ENCODE peak calls at places on chromosomes 11 and 22, in four cellular contexts. X, F, T and B are unnamed samples. For H3K79me2, the result is how much of the 10 kb centered on the place peaks cover.

GRCh38 chr11:57498540-57498939 is 17.0 kb downstream of the SLC43A1 start:
- DNase-seq in X (no peak), T (no peak), F (no peak), B (no peak)

GRCh38 chr11:14500181-14500651 is 605 bp upstream of the COPB1 start:
- DNase-seq in T (peak), F (peak), X (peak), B (peak)

GRCh38 chr11:8049084-8049483 is 31.9 kb upstream of the TUB start:
- DNase-seq in T (no peak), F (no peak), X (no peak), B (no peak)

GRCh38 chr11:96116341-96116740 is 192.4 kb upstream of the MTMR2 start:
- DNase-seq in T (no peak), X (no peak), F (no peak), B (no peak)

GRCh38 chr22:23313791-23314567 is 133.7 kb downstream of the BCR start:
- DNase-seq in T (no peak), X (no peak), F (no peak), B (no peak)

GRCh38 chr11:74989269-74989655 is 529 bp downstream of the NEU3 start:
- DNase-seq in T (no peak), X (no peak), F (no peak), B (peak)

GRCh38 chr11:108788565-108789199 is 123.8 kb downstream of the DDX10 start:
- DNase-seq in F (peak), T (peak), X (peak), B (peak)

GRCh38 chr11:44090539-44090938 is 4.9 kb upstream of the EXT2 start:
- DNase-seq in F (no peak), X (no peak), T (no peak), B (no peak)

GRCh38 chr22:22738959-22739585 is 94.7 kb downstream of the GGTLC2 start:
- DNase-seq in X (no peak), F (no peak), T (no peak), B (no peak)

GRCh38 chr22:24938741-24939341 is 7.7 kb downstream of the LHFPL7 start:
- DNase-seq in F (peak), T (peak), X (no peak), B (peak)

GRCh38 chr11:19905280-19905853 is 192.7 kb downstream of the NAV2 start:
- DNase-seq in X (peak), T (peak), F (peak), B (peak)

GRCh38 chr22:31566484-31566883 is 70.1 kb downstream of the SFI1 start:
- DNase-seq in X (peak), T (no peak), F (no peak), B (no peak)

GRCh38 chr11:35216962-35217667 is 78.1 kb downstream of the CD44 start:
- DNase-seq in F (peak), X (no peak), T (no peak), B (no peak)

GRCh38 chr22:35894464-35894878 is 134.2 kb downstream of the RBFOX2 start:
- DNase-seq in T (peak), F (no peak), X (no peak), B (peak)

GRCh38 chr11:84420261-84420660 is 1134.1 kb upstream of the CCDC90B start:
- DNase-seq in T (peak), X (peak), F (no peak), B (peak)

GRCh38 chr11:100574894-100575769 is 112.0 kb upstream of the ARHGAP42 start:
- DNase-seq in F (peak), X (no peak), T (peak), B (no peak)

DNA sequence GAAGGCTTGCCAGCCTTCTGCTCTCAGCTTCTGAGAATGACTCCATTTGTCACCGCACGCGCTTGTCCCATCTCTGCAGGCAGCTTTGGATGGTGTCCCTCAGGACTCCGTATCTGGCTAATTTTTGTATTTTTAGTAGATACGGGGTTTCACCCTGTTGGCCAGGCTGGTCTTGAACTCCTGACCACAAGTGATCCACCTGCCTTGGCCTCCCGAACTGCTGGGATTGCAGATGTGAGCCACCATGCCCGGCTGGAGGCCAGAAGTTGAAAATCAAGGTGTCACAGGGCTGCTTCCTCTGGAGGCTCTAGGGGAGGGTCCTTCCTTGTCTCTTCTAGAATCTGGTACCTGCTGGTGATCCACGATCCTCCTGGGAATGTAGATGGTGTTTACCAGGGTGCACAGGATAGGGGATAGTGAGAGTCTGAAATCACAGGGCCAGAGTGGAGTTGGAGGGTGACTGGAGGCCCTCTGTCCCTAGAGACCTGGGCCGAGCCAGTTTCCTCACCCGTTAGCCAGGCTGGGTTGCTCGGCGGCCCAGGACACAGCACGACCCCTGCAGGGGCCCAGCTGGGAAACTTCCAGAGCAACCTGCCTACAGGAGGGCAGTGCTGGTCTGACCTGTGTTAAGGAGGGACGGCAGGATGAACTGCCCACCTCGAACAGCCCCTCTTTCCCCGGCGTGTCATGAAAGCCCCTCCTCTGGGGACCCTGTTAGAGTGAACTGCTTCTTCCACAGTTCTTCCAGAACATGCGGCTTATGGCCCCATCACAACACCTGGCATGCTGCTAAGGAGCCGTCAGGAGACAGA is 48.9 kb upstream of the SHANK2 start:
- DNase-seq in X (no peak), F (no peak), T (no peak), B (no peak)
- H3K9ac ChIP-seq in X (no peak), F (no peak), T (no peak), B (no peak)

DNA sequence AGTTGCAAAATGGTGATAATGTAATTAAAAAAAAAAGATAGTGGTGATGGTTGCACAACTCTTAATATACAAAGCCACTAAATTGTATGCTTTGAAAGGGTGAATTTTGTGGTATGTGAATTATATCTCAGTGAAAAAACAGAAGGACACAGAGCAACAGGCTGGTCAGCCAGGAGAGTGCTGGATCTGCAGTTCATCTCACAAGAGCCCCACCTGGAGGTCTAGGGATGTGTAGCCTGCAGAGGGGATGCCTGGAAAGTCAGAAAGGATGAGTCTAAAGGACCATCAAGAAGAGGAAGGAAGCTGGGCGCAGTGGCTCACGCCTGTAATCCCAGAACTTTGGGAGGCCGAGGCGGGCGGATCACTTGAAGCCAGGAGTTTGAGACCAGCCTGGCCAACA is 9.0 kb downstream of the POLR3H start:
- DNase-seq in T (peak), F (peak), X (no peak), B (peak)
- H3K79me2 ChIP-seq in T (under half), F (under half), X (half or more), B (under half)

DNA sequence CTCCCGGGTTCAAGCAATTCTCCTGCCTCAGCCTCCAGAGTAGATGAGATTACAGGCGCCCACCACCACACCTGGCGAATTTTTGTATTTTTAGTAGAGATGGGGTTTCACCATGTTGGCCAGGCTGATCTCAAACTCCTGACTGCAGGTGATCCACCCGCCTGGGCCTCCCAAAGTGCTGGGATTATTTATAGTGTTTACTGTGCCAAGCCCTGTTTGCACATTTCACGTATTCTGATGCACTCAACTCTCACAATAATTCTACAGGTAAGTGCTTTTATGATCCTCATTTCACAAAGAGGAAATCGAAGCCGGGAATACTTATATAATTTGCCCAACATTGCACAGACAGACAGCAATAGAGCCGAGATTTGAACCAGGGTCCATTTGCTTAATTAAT is 38.0 kb upstream of the DAGLA start:
- DNase-seq in T (no peak), X (no peak), F (no peak), B (no peak)
- H3K4me3 ChIP-seq in T (no peak), X (no peak), F (no peak), B (no peak)

GRCh38 chr22:46596032-46596441 is 24.1 kb upstream of the GRAMD4 start:
- DNase-seq in T (no peak), F (no peak), X (no peak), B (peak)

GRCh38 chr22:46600397-46600796 is 19.8 kb upstream of the GRAMD4 start:
- DNase-seq in X (no peak), T (no peak), F (no peak), B (peak)

GRCh38 chr22:46596819-46597218 is 23.4 kb upstream of the GRAMD4 start:
- DNase-seq in X (no peak), T (peak), F (no peak), B (no peak)

GRCh38 chr22:46598737-46599424 is 21.3 kb upstream of the GRAMD4 start:
- DNase-seq in T (no peak), F (no peak), X (no peak), B (no peak)

DNA sequence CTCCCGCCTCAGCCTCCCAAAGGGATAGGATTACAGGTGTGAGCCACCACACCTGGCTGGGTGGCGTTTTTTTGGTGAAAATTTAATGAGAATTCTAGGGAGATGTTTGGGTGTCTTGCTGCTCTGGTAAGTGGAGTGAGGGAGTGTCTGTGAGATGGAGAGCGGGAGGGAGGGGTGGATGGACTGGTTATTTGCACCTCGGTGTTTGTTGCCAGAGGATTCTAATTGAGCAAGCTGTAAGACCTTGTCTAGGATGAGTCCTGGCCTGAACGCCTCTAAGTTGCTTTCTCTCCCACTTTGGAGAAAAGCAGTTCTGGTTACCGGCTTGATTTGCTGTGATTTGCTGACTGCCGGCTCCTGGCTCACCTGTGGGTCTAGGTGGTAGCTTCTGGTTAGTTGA is 22.0 kb upstream of the GRAMD4 start:
- DNase-seq in X (no peak), T (no peak), F (no peak), B (no peak)
- H3K9ac ChIP-seq in X (no peak), T (no peak), F (no peak), B (no peak)

GRCh38 chr11:83070878-83071640 is 638 bp downstream of the RAB30 start:
- DNase-seq in X (no peak), F (no peak), T (peak), B (peak)
- H3K79me2 ChIP-seq in X (half or more), F (under half), T (under half), B (under half)

GRCh38 chr11:63917685-63918523 is 940 bp upstream of the RCOR2 start:
- DNase-seq in T (peak), F (peak), X (no peak), B (peak)
- H3K4me3 ChIP-seq in T (no peak), F (peak), X (peak), B (peak)

GRCh38 chr22:49161002-49161850 is 666.4 kb downstream of the BRD1 start:
- DNase-seq in F (no peak), X (no peak), T (no peak), B (no peak)
- H3K9ac ChIP-seq in F (no peak), X (no peak), T (no peak), B (no peak)